ENCODE peak calls at places on chromosomes 13 and 19, in five cellular contexts. One of them, this sample, is unnamed.

GRCh38 chr13:67574320-67575233 is 344.4 kb upstream of the PCDH9 start:
- DNase-seq in amniotic stem cell: no peak
- DNase-seq in B cell: no peak
- DNase-seq in hippocampal formation: no peak
- DNase-seq in WTC11: no peak
- DNase-seq in this sample: no peak

GRCh38 chr19:10096615-10096963 is 5.9 kb downstream of the ANGPTL6 start:
- DNase-seq in WTC11: no peak
- DNase-seq in amniotic stem cell: no peak
- DNase-seq in B cell: no peak
- DNase-seq in hippocampal formation: no peak
- DNase-seq in this sample: peak; percentile 64

GRCh38 chr13:27792393-27793218 is at the start of gene GSX1:
- DNase-seq in hippocampal formation: peak; percentile 27
- DNase-seq in amniotic stem cell: no peak
- DNase-seq in WTC11: peak; percentile 87
- DNase-seq in B cell: peak; percentile 61
- DNase-seq in this sample: peak; percentile 75

GRCh38 chr19:46060012-46060411 is 19.2 kb upstream of the IGFL4 start:
- DNase-seq in amniotic stem cell: no peak
- DNase-seq in B cell: no peak
- DNase-seq in hippocampal formation: no peak
- DNase-seq in WTC11: no peak
- DNase-seq in this sample: no peak

GRCh38 chr19:15248106-15248505 is 15.9 kb upstream of the EPHX3 start:
- DNase-seq in B cell: no peak
- DNase-seq in hippocampal formation: no peak
- DNase-seq in WTC11: no peak
- DNase-seq in amniotic stem cell: no peak
- DNase-seq in this sample: no peak

GRCh38 chr19:2424686-2425621 is 2.4 kb downstream of the TIMM13 start:
- DNase-seq in amniotic stem cell: peak; percentile 5
- DNase-seq in WTC11: peak; percentile 76
- DNase-seq in B cell: no peak
- DNase-seq in hippocampal formation: no peak
- DNase-seq in this sample: no peak

GRCh38 chr13:71240906-71241305 is 626.1 kb downstream of the DACH1 start:
- DNase-seq in B cell: no peak
- DNase-seq in WTC11: no peak
- DNase-seq in hippocampal formation: no peak
- DNase-seq in amniotic stem cell: no peak
- DNase-seq in this sample: no peak

GRCh38 chr19:7191946-7192691 is 102.1 kb downstream of the INSR start:
- DNase-seq in amniotic stem cell: no peak
- DNase-seq in WTC11: no peak
- DNase-seq in hippocampal formation: no peak
- DNase-seq in B cell: peak; percentile 31
- DNase-seq in this sample: no peak

GRCh38 chr19:47434088-47434487 is 14.8 kb upstream of the MEIS3 start:
- DNase-seq in amniotic stem cell: no peak
- DNase-seq in WTC11: no peak
- DNase-seq in B cell: no peak
- DNase-seq in hippocampal formation: no peak
- DNase-seq in this sample: no peak

GRCh38 chr13:60990032-60990733 is 425.5 kb downstream of the PCDH20 start:
- DNase-seq in hippocampal formation: no peak
- DNase-seq in amniotic stem cell: no peak
- DNase-seq in B cell: no peak
- DNase-seq in WTC11: peak; percentile 63
- DNase-seq in this sample: no peak

GRCh38 chr19:10888421-10888866 is 17.1 kb downstream of the CARM1 start:
- DNase-seq in amniotic stem cell: no peak
- DNase-seq in WTC11: peak; percentile 69
- DNase-seq in B cell: no peak
- DNase-seq in hippocampal formation: no peak
- DNase-seq in this sample: no peak

GRCh38 chr19:15195381-15195964 is 5.3 kb downstream of the NOTCH3 start:
- DNase-seq in amniotic stem cell: no peak
- DNase-seq in WTC11: peak; percentile 78
- DNase-seq in B cell: peak; percentile 38
- DNase-seq in hippocampal formation: no peak
- DNase-seq in this sample: no peak

GRCh38 chr13:73938375-73939070 is 195.7 kb downstream of the KLF12 start:
- DNase-seq in amniotic stem cell: peak; percentile 67
- DNase-seq in hippocampal formation: no peak
- DNase-seq in B cell: no peak
- DNase-seq in WTC11: no peak
- DNase-seq in this sample: no peak

GRCh38 chr13:57314897-57315520 is 148.0 kb downstream of the PRR20E start:
- DNase-seq in B cell: no peak
- DNase-seq in amniotic stem cell: no peak
- DNase-seq in hippocampal formation: no peak
- DNase-seq in WTC11: no peak
- DNase-seq in this sample: no peak

GRCh38 chr13:71799320-71799719 is 67.7 kb downstream of the DACH1 start:
- DNase-seq in amniotic stem cell: no peak
- DNase-seq in hippocampal formation: no peak
- DNase-seq in WTC11: no peak
- DNase-seq in B cell: no peak
- DNase-seq in this sample: no peak

GRCh38 chr13:60627071-60627686 is 230.2 kb downstream of the TDRD3 start:
- DNase-seq in amniotic stem cell: no peak
- DNase-seq in WTC11: peak; percentile 75
- DNase-seq in hippocampal formation: no peak
- DNase-seq in B cell: no peak
- DNase-seq in this sample: no peak

This sample was measured in right lobe of liver.